ENCODE peak calls at places on chromosomes 5 and 9, in four cellular contexts. R is tibial artery, I is sigmoid colon, K is BE2C. V is an unnamed sample. For H3K27me3 and H3K36me3, the result is how much of the 10 kb centered on the place peaks cover.

GRCh38 chr5:172412724-172413260 is 41.5 kb downstream of the SH3PXD2B start:
- DNase-seq in R (peak), I (peak), K (peak), V (peak)

GRCh38 chr5:113166710-113167366 is 190.2 kb downstream of the DCP2 start:
- DNase-seq in R (no peak), I (no peak), K (no peak), V (no peak)

GRCh38 chr9:78713746-78714405 is 417.0 kb downstream of the PSAT1 start:
- DNase-seq in R (no peak), I (no peak), K (no peak), V (no peak)

GRCh38 chr9:83238871-83239624 is 176.1 kb upstream of the RASEF start:
- DNase-seq in R (peak), I (no peak), K (peak), V (peak)

GRCh38 chr9:126755325-126755875 is 49.4 kb upstream of the ZBTB43 start:
- DNase-seq in R (no peak), I (no peak), K (no peak), V (no peak)

GRCh38 chr9:715743-716400 is 125.6 kb upstream of the DMRT1 start:
- DNase-seq in R (no peak), I (no peak), K (no peak), V (no peak)

GRCh38 chr9:93193373-93193725 is 9.4 kb downstream of the WNK2 start:
- DNase-seq in R (no peak), I (no peak), K (no peak), V (no peak)

GRCh38 chr9:135670721-135671590 is 7.8 kb downstream of the LCN9 start:
- DNase-seq in R (no peak), I (peak), K (no peak), V (no peak)

GRCh38 chr9:34343090-34343489 is 13.7 kb downstream of the NUDT2 start:
- DNase-seq in R (peak), I (peak), K (no peak), V (no peak)

GRCh38 chr9:95004452-95005275 is 278.2 kb downstream of the AOPEP start:
- DNase-seq in R (peak), I (peak), K (peak), V (peak)

GRCh38 chr9:115590016-115590415 is 472.1 kb upstream of the TNC start:
- DNase-seq in R (peak), I (no peak), K (no peak), V (no peak)

GRCh38 chr5:3694819-3695218 is 99.2 kb downstream of the IRX1 start:
- DNase-seq in R (no peak), I (no peak), K (no peak), V (no peak)

GRCh38 chr5:98865690-98866089 is 63.1 kb downstream of the CHD1 start:
- DNase-seq in R (no peak), I (no peak), K (no peak), V (no peak)

GRCh38 chr5:54226215-54226614 is 84.2 kb downstream of the ARL15 start:
- DNase-seq in R (no peak), I (no peak), K (no peak), V (no peak)

GRCh38 chr9:89328064-89328463 is 9.8 kb downstream of the SECISBP2 start:
- DNase-seq in R (no peak), I (no peak), K (no peak), V (no peak)

GRCh38 chr5:127206320-127207113 is 84.1 kb upstream of the MEGF10 start:
- DNase-seq in R (no peak), I (no peak), K (no peak), V (peak)

GRCh38 chr9:112360047-112360804 is 19.7 kb upstream of the HSDL2 start:
- DNase-seq in R (no peak), I (no peak), K (no peak), V (no peak)

GRCh38 chr9:129131300-129132145 is 20.3 kb downstream of the PTPA start:
- DNase-seq in R (peak), I (peak), K (peak), V (peak)

GRCh38 chr9:113574381-113575262 is 111.1 kb downstream of the RGS3 start:
- DNase-seq in R (peak), I (peak), K (no peak), V (no peak)

GRCh38 chr5:55308254-55308836 is 556 bp downstream of the MTREX start:
- DNase-seq in R (no peak), I (no peak), K (peak), V (peak)

GRCh38 chr9:124812401-124813016 is 35.6 kb downstream of the OLFML2A start:
- DNase-seq in R (peak), I (peak), K (peak), V (peak)

GRCh38 chr5:115602585-115603125 is 376 bp upstream of the TICAM2 start:
- DNase-seq in R (no peak), I (no peak), K (no peak), V (no peak)

GRCh38 chr5:179795049-179795862 is 1.5 kb downstream of the LTC4S start:
- DNase-seq in R (no peak), I (peak), K (no peak), V (no peak)

GRCh38 chr9:97845130-97845529 is 7.9 kb upstream of the FOXE1 start:
- DNase-seq in R (no peak), I (no peak), K (no peak), V (no peak)
- H3K27me3 ChIP-seq in R (half or more), I (under half), K (half or more), V (under half)

DNA sequence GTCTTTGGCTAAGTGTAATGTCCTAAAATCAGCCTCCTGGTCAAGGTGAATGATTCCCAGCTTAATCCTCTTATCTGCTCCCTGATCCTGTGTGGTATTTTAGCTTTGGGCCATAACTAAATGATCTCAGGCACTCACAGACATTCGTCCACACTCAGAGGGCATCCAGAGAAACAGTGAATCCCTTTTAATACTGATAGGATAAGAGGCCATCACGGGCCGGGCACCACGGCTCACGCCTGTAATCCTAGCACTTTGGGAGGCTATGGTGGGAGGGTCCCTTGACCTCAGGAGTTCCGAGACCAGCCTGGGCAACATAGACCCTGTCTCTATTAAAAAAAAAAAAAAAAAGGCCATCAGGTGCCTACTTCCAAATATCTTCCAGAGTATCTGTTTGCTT is 6.3 kb downstream of the PDCL start:
- DNase-seq in R (no peak), I (no peak), K (no peak), V (no peak)
- H3K4me3 ChIP-seq in R (no peak), I (no peak), K (no peak), V (no peak)

GRCh38 chr5:90494043-90494442 is 19.4 kb downstream of the POLR3G start:
- DNase-seq in R (no peak), I (no peak), K (no peak), V (no peak)
- H3K36me3 ChIP-seq in R (under half), I (under half), K (under half), V (under half)

DNA sequence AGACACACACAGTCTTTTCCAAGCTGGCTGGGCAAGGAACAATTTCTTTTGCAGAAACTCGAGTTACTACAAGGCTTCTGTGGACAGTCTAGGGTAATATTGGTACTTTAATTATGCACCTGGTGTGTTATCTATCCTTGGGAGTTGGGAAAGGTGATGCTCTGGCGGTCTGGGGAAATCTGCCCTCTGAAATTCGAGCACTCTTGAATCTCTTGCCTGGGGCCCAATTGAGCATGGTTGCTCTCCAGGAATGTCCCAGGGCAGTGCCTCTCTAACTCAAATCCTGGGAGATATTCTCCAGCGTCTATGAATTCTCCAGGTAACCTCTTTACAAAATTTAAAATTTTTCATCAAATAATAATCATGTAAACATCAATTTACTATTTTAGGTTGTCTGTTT is 69.3 kb downstream of the KCNIP1 start:
- DNase-seq in R (no peak), I (no peak), K (no peak), V (no peak)
- H3K27me3 ChIP-seq in R (under half), I (under half), K (under half), V (under half)

DNA sequence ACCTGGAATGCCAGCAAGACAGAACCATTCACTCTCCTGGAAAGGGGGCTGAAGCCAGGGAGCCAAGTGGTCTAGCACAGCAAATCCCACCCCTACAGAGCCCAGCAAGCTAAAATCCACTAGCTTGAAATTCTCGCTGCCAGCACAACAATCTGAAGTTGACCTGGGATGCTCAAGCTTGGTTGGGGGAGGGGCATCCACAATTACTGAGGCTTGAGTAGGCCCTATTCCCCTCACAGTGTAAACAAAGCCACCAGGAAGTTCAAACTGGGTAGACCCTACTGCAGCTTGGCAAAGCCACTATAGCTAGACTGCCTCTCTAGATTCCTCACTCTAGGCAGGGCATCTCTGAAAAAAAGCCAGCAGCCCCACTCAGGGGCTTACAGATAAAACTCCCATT is 17.3 kb downstream of the RIGI start:
- DNase-seq in R (no peak), I (no peak), K (no peak), V (no peak)
- H3K4me3 ChIP-seq in R (no peak), I (no peak), K (no peak), V (no peak)

DNA sequence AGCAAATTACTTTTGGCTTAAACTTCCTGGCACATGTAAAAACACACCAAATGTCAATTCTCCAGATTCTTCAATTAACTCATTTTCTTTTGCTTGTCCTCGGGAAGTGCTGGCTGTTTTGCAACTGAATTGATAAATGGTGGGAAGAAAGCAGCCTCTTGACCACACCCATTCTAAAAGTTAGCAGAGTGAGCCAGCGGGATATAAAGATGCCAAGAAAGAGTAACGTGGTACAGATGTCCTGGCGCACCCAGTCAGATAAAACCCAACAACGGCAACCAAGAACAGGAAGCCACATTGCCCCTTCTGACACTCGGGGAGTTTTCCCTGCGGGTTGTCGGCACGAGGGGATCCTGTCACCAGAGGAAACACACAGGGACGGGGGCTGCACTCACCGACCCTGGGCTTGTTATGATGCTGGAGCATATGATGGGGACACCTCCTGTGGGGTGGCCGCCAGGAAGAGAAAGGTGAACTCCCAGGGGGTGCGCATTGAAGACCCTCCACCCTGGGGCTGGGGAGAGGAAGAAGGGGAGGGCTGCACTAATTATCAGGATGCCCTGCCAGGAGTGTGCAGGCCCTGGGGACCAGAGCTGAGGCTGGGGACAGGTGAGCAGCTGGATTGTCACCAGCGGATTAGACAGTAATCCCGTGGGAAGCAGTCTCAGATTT is 59.1 kb downstream of the CRB2 start:
- DNase-seq in R (no peak), I (no peak), K (no peak), V (peak)
- H3K36me3 ChIP-seq in R (under half), I (under half), K (under half), V (under half)

DNA sequence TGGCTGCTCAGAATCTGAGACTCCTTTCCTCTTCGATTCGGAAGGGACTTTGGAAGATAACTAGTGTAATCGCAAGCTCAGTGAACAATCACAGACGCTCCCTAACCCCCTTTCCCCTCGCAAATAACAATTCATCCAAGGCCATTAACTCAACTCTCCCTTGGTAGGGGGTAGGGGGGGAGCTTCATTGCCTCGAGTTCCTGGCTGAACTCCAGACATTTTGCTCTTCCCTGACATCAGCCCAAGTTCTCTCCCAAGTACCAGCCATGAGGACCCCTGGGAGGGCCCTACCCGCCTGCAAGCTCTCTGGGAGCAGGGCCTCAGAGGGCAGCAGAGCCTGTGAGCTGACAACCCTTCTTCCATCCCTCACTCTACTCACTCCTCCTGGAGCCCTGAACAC is 8.4 kb downstream of the FAM163B start:
- DNase-seq in R (no peak), I (no peak), K (no peak), V (no peak)
- H3K27me3 ChIP-seq in R (half or more), I (under half), K (under half), V (under half)

DNA sequence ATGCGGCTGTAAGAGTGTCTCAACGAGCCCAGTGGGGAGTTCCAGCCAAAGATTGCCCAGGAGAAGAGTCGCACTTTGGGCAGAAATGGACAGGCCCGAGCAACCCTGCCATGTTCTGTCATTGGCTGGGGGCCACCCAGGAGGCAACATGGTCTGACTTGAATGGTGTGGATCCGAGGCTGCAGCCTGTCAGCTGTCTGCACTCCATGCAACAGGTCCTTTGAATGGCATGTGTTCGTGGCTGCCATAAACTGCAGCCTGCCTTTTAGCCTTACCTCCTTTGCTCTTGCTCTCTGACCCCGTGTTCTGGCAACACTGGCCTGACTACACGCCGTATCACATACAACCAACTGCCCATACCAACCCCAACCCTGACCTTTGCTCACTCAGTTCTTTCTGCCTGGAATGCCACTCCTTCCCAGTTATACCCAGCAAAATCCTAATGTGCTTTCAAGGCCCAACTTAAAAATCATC is 55.7 kb downstream of the IRF1 start:
- DNase-seq in R (no peak), I (no peak), K (no peak), V (no peak)
- H3K4me3 ChIP-seq in R (no peak), I (no peak), K (no peak), V (no peak)